ENCODE peak calls at places on chromosomes 12 and 14, in five cellular contexts. M, K, Y, I and X are unnamed samples.

GRCh38 chr12:82174936-82175335 is 183.3 kb downstream of the CCDC59 start:
- DNase-seq in M (peak; percentile 95), Y (no peak), I (no peak), K (peak; percentile 92), X (no peak)

GRCh38 chr12:116294464-116295002 is 17.0 kb upstream of the MED13L start:
- DNase-seq in M (no peak), Y (no peak), I (no peak), K (peak; percentile 31), X (no peak)

GRCh38 chr12:6949063-6949594 is 2.0 kb upstream of the PTPN6 start:
- DNase-seq in K (no peak), I (peak; percentile 36), Y (no peak), M (no peak), X (peak; percentile 54)

GRCh38 chr14:68663385-68664076 is 129.3 kb downstream of the ZFP36L1 start:
- DNase-seq in K (no peak), Y (no peak), I (peak; percentile 73), M (no peak), X (no peak)

GRCh38 chr12:49968431-49968830 is 4.3 kb upstream of the AQP6 start:
- DNase-seq in M (no peak), K (no peak), Y (no peak), I (no peak), X (no peak)

GRCh38 chr12:120856980-120857379 is 47.2 kb downstream of the SPPL3 start:
- DNase-seq in M (no peak), Y (no peak), I (no peak), K (no peak), X (no peak)

GRCh38 chr14:32633214-32633864 is 304.2 kb downstream of the AKAP6 start:
- DNase-seq in K (no peak), M (no peak), I (no peak), Y (no peak), X (no peak)

GRCh38 chr12:105855691-105856405 is 282.9 kb downstream of the NUAK1 start:
- DNase-seq in I (no peak), K (no peak), M (no peak), Y (no peak), X (peak; percentile 65)

GRCh38 chr12:96247567-96247962 is 53.4 kb downstream of the ELK3 start:
- DNase-seq in M (no peak), Y (no peak), I (no peak), K (no peak), X (no peak)

GRCh38 chr14:68282479-68283377 is 463.1 kb downstream of the RAD51B start:
- DNase-seq in I (no peak), Y (no peak), M (no peak), K (no peak), X (no peak)

GRCh38 chr12:25463521-25463920 is 89.6 kb downstream of the LMNTD1 start:
- DNase-seq in M (no peak), K (no peak), Y (no peak), I (no peak), X (no peak)

GRCh38 chr12:51270067-51270846 is at the start of gene SMAGP:
- DNase-seq in Y (no peak), I (peak; percentile 24), M (no peak), K (no peak), X (peak; percentile 68)

GRCh38 chr12:124508323-124509096 is 58.9 kb downstream of the NCOR2 start:
- DNase-seq in Y (no peak), K (no peak), M (no peak), I (no peak), X (peak; percentile 51)

GRCh38 chr12:102059343-102059742 is 2.4 kb downstream of the WASHC3 start:
- DNase-seq in M (no peak), K (no peak), Y (no peak), I (peak; percentile 76), X (no peak)

GRCh38 chr14:101960225-101960624 is 4.1 kb upstream of the DYNC1H1 start:
- DNase-seq in M (no peak), I (peak; percentile 23), Y (no peak), K (no peak), X (no peak)

GRCh38 chr14:104714681-104715080 is 9.3 kb upstream of the ADSS1 start:
- DNase-seq in I (no peak), M (no peak), K (no peak), Y (no peak), X (no peak)

GRCh38 chr12:870378-870777 is 79.1 kb downstream of the RAD52 start:
- DNase-seq in M (no peak), Y (no peak), K (no peak), I (no peak), X (no peak)

GRCh38 chr12:7583471-7583870 is 79.9 kb upstream of the CD163 start:
- DNase-seq in Y (no peak), M (no peak), K (no peak), I (no peak), X (no peak)

GRCh38 chr12:67070307-67070600 is 198.9 kb upstream of the CAND1 start:
- DNase-seq in I (no peak), M (no peak), Y (no peak), K (no peak), X (no peak)

GRCh38 chr14:89304972-89305703 is 111.9 kb downstream of the FOXN3 start:
- DNase-seq in M (peak; percentile 23), K (no peak), Y (no peak), I (peak; percentile 14), X (peak; percentile 44)

GRCh38 chr14:70472253-70473159 is 20.5 kb downstream of the ADAM21 start:
- DNase-seq in I (peak; percentile 48), Y (no peak), K (no peak), M (no peak), X (no peak)

GRCh38 chr14:64951291-64951690 is 8.7 kb upstream of the GPX2 start:
- DNase-seq in K (no peak), Y (no peak), I (no peak), M (no peak), X (no peak)

GRCh38 chr12:23947395-23947794 is 2.1 kb downstream of the SOX5 start:
- DNase-seq in Y (no peak), I (no peak), M (no peak), K (no peak), X (no peak)

GRCh38 chr12:51721281-51721940 is 127.1 kb downstream of the FIGNL2 start:
- DNase-seq in M (no peak), I (peak; percentile 33), K (no peak), Y (no peak), X (peak; percentile 30)

GRCh38 chr14:72401632-72402428 is 469.6 kb downstream of the RGS6 start:
- DNase-seq in M (no peak), I (peak; percentile 27), K (no peak), Y (no peak), X (no peak)

GRCh38 chr12:91811481-91812287 is 334.0 kb downstream of the BTG1 start:
- DNase-seq in K (peak; percentile 41), M (peak; percentile 6), I (peak; percentile 62), Y (peak; percentile 34), X (peak; percentile 71)

GRCh38 chr12:47111392-47111778 is 31.6 kb upstream of the AMIGO2 start:
- DNase-seq in I (peak; percentile 65), Y (no peak), M (no peak), K (no peak), X (no peak)

GRCh38 chr14:101176535-101177205 is 273.1 kb upstream of the RTL1 start:
- DNase-seq in M (peak; percentile 23), K (no peak), I (no peak), Y (no peak), X (no peak)

GRCh38 chr14:104371031-104371430 is 208.5 kb upstream of the C14orf180 start:
- DNase-seq in I (no peak), M (no peak), K (no peak), Y (no peak), X (no peak)

GRCh38 chr12:74365178-74365964 is 172.3 kb upstream of the ATXN7L3B start:
- DNase-seq in K (peak; percentile 28), M (no peak), I (no peak), Y (no peak), X (no peak)

GRCh38 chr12:89863968-89864367 is 155.3 kb upstream of the ATP2B1 start:
- DNase-seq in M (no peak), I (peak; percentile 68), K (no peak), Y (no peak), X (no peak)

GRCh38 chr12:19707948-19708409 is 268.7 kb downstream of the AEBP2 start:
- DNase-seq in Y (no peak), I (no peak), K (no peak), M (no peak), X (no peak)

GRCh38 chr12:67025543-67026114 is 243.5 kb upstream of the CAND1 start:
- DNase-seq in M (peak; percentile 43), K (no peak), Y (no peak), I (peak; percentile 22), X (no peak)

GRCh38 chr12:123269980-123270379 is 1.7 kb downstream of the CDK2AP1 start:
- DNase-seq in M (peak; percentile 26), I (peak; percentile 13), Y (no peak), K (no peak), X (no peak)

GRCh38 chr12:109706747-109707469 is 6.7 kb upstream of the FAM222A start:
- DNase-seq in K (peak; percentile 46), M (peak; percentile 56), I (no peak), Y (no peak), X (no peak)

GRCh38 chr14:104879983-104880565 is 15.0 kb downstream of the CEP170B start:
- DNase-seq in Y (no peak), I (no peak), K (no peak), M (no peak), X (no peak)

GRCh38 chr14:62064741-62065323 is 302.6 kb downstream of the SNAPC1 start:
- DNase-seq in I (no peak), M (no peak), Y (no peak), K (no peak), X (no peak)

GRCh38 chr12:122116707-122117535 is 38.4 kb downstream of the MLXIP start:
- DNase-seq in Y (peak; percentile 67), M (peak; percentile 43), K (no peak), I (no peak), X (no peak)